ENCODE peak calls at places on chromosomes 1 and 21, in six cellular contexts. One of them, this sample, is unnamed.

GRCh38 chr21:17343055-17343454 is 169.8 kb upstream of the CXADR start:
- DNase-seq in myocyte: peak; percentile 26
- DNase-seq in T-helper 9 cell: no peak
- DNase-seq in AG04450: no peak
- DNase-seq in stimulated activated CD4-positive, alpha-beta T cell treated with anti-CD3 and anti-CD28 coated beads, Interleukin-1b, Interleukin-23, amount 100 ng/mL, for 1 hour: no peak
- DNase-seq in posterior cingulate gyrus: no peak
- DNase-seq in this sample: peak; percentile 84

GRCh38 chr1:55064861-55065263 is 25.5 kb downstream of the PCSK9 start:
- DNase-seq in myocyte: peak; percentile 91
- DNase-seq in T-helper 9 cell: no peak
- DNase-seq in AG04450: peak; percentile 16
- DNase-seq in stimulated activated CD4-positive, alpha-beta T cell treated with anti-CD3 and anti-CD28 coated beads, Interleukin-1b, Interleukin-23, amount 100 ng/mL, for 1 hour: no peak
- DNase-seq in posterior cingulate gyrus: no peak
- DNase-seq in this sample: no peak

GRCh38 chr1:24860841-24861240 is 69.2 kb downstream of the RUNX3 start:
- DNase-seq in myocyte: no peak
- DNase-seq in T-helper 9 cell: no peak
- DNase-seq in AG04450: no peak
- DNase-seq in stimulated activated CD4-positive, alpha-beta T cell treated with anti-CD3 and anti-CD28 coated beads, Interleukin-1b, Interleukin-23, amount 100 ng/mL, for 1 hour: no peak
- DNase-seq in posterior cingulate gyrus: no peak
- DNase-seq in this sample: no peak

GRCh38 chr1:31811605-31812004 is 4.2 kb downstream of the SPOCD1 start:
- DNase-seq in myocyte: peak; percentile 61
- DNase-seq in T-helper 9 cell: no peak
- DNase-seq in AG04450: no peak
- DNase-seq in stimulated activated CD4-positive, alpha-beta T cell treated with anti-CD3 and anti-CD28 coated beads, Interleukin-1b, Interleukin-23, amount 100 ng/mL, for 1 hour: no peak
- DNase-seq in posterior cingulate gyrus: peak; percentile 98
- DNase-seq in this sample: no peak

GRCh38 chr1:194693244-194693643 is 1506.8 kb upstream of the B3GALT2 start:
- DNase-seq in myocyte: no peak
- DNase-seq in T-helper 9 cell: no peak
- DNase-seq in AG04450: no peak
- DNase-seq in stimulated activated CD4-positive, alpha-beta T cell treated with anti-CD3 and anti-CD28 coated beads, Interleukin-1b, Interleukin-23, amount 100 ng/mL, for 1 hour: no peak
- DNase-seq in posterior cingulate gyrus: no peak
- DNase-seq in this sample: no peak

GRCh38 chr21:35796834-35797233 is 263.5 kb downstream of the SETD4 start:
- DNase-seq in myocyte: no peak
- DNase-seq in T-helper 9 cell: no peak
- DNase-seq in AG04450: no peak
- DNase-seq in stimulated activated CD4-positive, alpha-beta T cell treated with anti-CD3 and anti-CD28 coated beads, Interleukin-1b, Interleukin-23, amount 100 ng/mL, for 1 hour: no peak
- DNase-seq in posterior cingulate gyrus: no peak
- DNase-seq in this sample: no peak

GRCh38 chr1:15251807-15252546 is 5.0 kb downstream of the FHAD1 start:
- DNase-seq in myocyte: no peak
- DNase-seq in T-helper 9 cell: no peak
- DNase-seq in AG04450: no peak
- DNase-seq in stimulated activated CD4-positive, alpha-beta T cell treated with anti-CD3 and anti-CD28 coated beads, Interleukin-1b, Interleukin-23, amount 100 ng/mL, for 1 hour: no peak
- DNase-seq in posterior cingulate gyrus: no peak
- DNase-seq in this sample: no peak

GRCh38 chr1:8790987-8791386 is 26.5 kb downstream of the RERE start:
- DNase-seq in myocyte: no peak
- DNase-seq in T-helper 9 cell: no peak
- DNase-seq in AG04450: no peak
- DNase-seq in stimulated activated CD4-positive, alpha-beta T cell treated with anti-CD3 and anti-CD28 coated beads, Interleukin-1b, Interleukin-23, amount 100 ng/mL, for 1 hour: no peak
- DNase-seq in posterior cingulate gyrus: no peak
- DNase-seq in this sample: no peak

GRCh38 chr1:91487469-91487868 is 13.2 kb upstream of the CDC7 start:
- DNase-seq in myocyte: no peak
- DNase-seq in T-helper 9 cell: no peak
- DNase-seq in AG04450: no peak
- DNase-seq in stimulated activated CD4-positive, alpha-beta T cell treated with anti-CD3 and anti-CD28 coated beads, Interleukin-1b, Interleukin-23, amount 100 ng/mL, for 1 hour: no peak
- DNase-seq in posterior cingulate gyrus: no peak
- DNase-seq in this sample: no peak

GRCh38 chr1:19347538-19348177 is 35.5 kb downstream of the SLC66A1 start:
- DNase-seq in myocyte: no peak
- DNase-seq in T-helper 9 cell: no peak
- DNase-seq in AG04450: no peak
- DNase-seq in stimulated activated CD4-positive, alpha-beta T cell treated with anti-CD3 and anti-CD28 coated beads, Interleukin-1b, Interleukin-23, amount 100 ng/mL, for 1 hour: no peak
- DNase-seq in posterior cingulate gyrus: no peak
- DNase-seq in this sample: no peak

GRCh38 chr1:228029281-228029680 is 22.5 kb downstream of the WNT3A start:
- DNase-seq in myocyte: no peak
- DNase-seq in T-helper 9 cell: no peak
- DNase-seq in AG04450: no peak
- DNase-seq in stimulated activated CD4-positive, alpha-beta T cell treated with anti-CD3 and anti-CD28 coated beads, Interleukin-1b, Interleukin-23, amount 100 ng/mL, for 1 hour: no peak
- DNase-seq in posterior cingulate gyrus: no peak
- DNase-seq in this sample: no peak

GRCh38 chr1:248924696-248925532 is 18.9 kb downstream of the PGBD2 start:
- DNase-seq in myocyte: peak; percentile 81
- DNase-seq in T-helper 9 cell: no peak
- DNase-seq in AG04450: no peak
- DNase-seq in stimulated activated CD4-positive, alpha-beta T cell treated with anti-CD3 and anti-CD28 coated beads, Interleukin-1b, Interleukin-23, amount 100 ng/mL, for 1 hour: no peak
- DNase-seq in posterior cingulate gyrus: peak; percentile 91
- DNase-seq in this sample: peak; percentile 31

GRCh38 chr1:23466423-23466989 is 17.5 kb downstream of the ASAP3 start:
- DNase-seq in myocyte: no peak
- DNase-seq in T-helper 9 cell: no peak
- DNase-seq in AG04450: no peak
- DNase-seq in stimulated activated CD4-positive, alpha-beta T cell treated with anti-CD3 and anti-CD28 coated beads, Interleukin-1b, Interleukin-23, amount 100 ng/mL, for 1 hour: no peak
- DNase-seq in posterior cingulate gyrus: peak; percentile 94
- DNase-seq in this sample: no peak

This sample was measured in T47D.